ENCODE peak calls at places on chromosomes 16 and 17, in seven cellular contexts. J is HTR-8/SVneo; O is GM06990; I is activated CD4-positive, alpha-beta T cell treated with anti-CD3 and anti-CD28 coated beads, Interleukin-2, amount 10 ng/mL, durations not matched to agents 7 days and 5 days; D is NCI-H1417; C is iris pigment epithelial cell; A is anterior cingulate cortex. H is an unnamed sample.
A peak's percentile ranks its signal among the peaks of the same experiment; 100 is the strongest.

GRCh38 chr17:3889613-3890012 is 3.2 kb downstream of the CAMKK1 start:
- DNase-seq in J (no peak), O (no peak), I (no peak), D (no peak), C (no peak), A (no peak), H (no peak)

GRCh38 chr17:80970044-80970761 is 21.4 kb upstream of the CHMP6 start:
- DNase-seq in J (peak; percentile 59), O (peak; percentile 47), I (peak; percentile 61), D (peak; percentile 31), C (no peak), A (peak; percentile 42), H (peak; percentile 9)

GRCh38 chr17:66737524-66737923 is 97.4 kb upstream of the CACNG5 start:
- DNase-seq in J (no peak), O (no peak), I (no peak), D (no peak), C (peak; percentile 72), A (peak; percentile 34), H (no peak)

GRCh38 chr17:40498281-40499084 is 2.9 kb downstream of the TNS4 start:
- DNase-seq in J (no peak), O (no peak), I (no peak), D (no peak), C (no peak), A (no peak), H (no peak)

GRCh38 chr16:31416371-31416770 is 11.8 kb downstream of the COX6A2 start:
- DNase-seq in J (no peak), O (no peak), I (no peak), D (no peak), C (no peak), A (no peak), H (no peak)

GRCh38 chr17:63429766-63430165 is 16.3 kb downstream of the CYB561 start:
- DNase-seq in J (no peak), O (no peak), I (no peak), D (no peak), C (no peak), A (no peak), H (no peak)

GRCh38 chr17:41967141-41967920 is 736 bp downstream of the CNP start:
- DNase-seq in J (no peak), O (no peak), I (peak; percentile 57), D (peak; percentile 40), C (no peak), A (peak; percentile 99), H (no peak)

GRCh38 chr16:14608111-14608566 is 21.9 kb downstream of the PARN start:
- DNase-seq in J (no peak), O (peak; percentile 61), I (no peak), D (no peak), C (no peak), A (no peak), H (no peak)

GRCh38 chr17:34254651-34255380 is at the start of gene CCL2:
- DNase-seq in J (peak; percentile 34), O (no peak), I (no peak), D (no peak), C (peak; percentile 74), A (peak; percentile 40), H (peak; percentile 77)

GRCh38 chr17:78748048-78748729 is 33.9 kb downstream of the CYTH1 start:
- DNase-seq in J (no peak), O (peak; percentile 63), I (peak; percentile 65), D (no peak), C (no peak), A (no peak), H (no peak)

GRCh38 chr17:1511756-1512321 is 4.6 kb downstream of the INPP5K start:
- DNase-seq in J (no peak), O (no peak), I (no peak), D (no peak), C (no peak), A (no peak), H (no peak)

GRCh38 chr17:77145635-77146632 is 5.2 kb downstream of the SEC14L1 start:
- DNase-seq in J (peak; percentile 75), O (peak; percentile 72), I (no peak), D (no peak), C (peak; percentile 82), A (peak; percentile 54), H (no peak)

GRCh38 chr17:5667871-5668270 is 83.6 kb upstream of the NLRP1 start:
- DNase-seq in J (no peak), O (no peak), I (no peak), D (no peak), C (no peak), A (no peak), H (no peak)

GRCh38 chr16:48347191-48347860 is 37.9 kb downstream of the SIAH1 start:
- DNase-seq in J (no peak), O (no peak), I (no peak), D (no peak), C (no peak), A (no peak), H (peak; percentile 60)

GRCh38 chr16:64153718-64154117 is 968.1 kb downstream of the CDH11 start:
- DNase-seq in J (no peak), O (no peak), I (no peak), D (no peak), C (peak; percentile 55), A (no peak), H (no peak)

GRCh38 chr17:73909156-73909555 is 264.9 kb upstream of the SDK2 start:
- DNase-seq in J (no peak), O (no peak), I (no peak), D (no peak), C (no peak), A (no peak), H (no peak)

GRCh38 chr17:67421869-67422273 is 44.8 kb downstream of the PITPNC1 start:
- DNase-seq in J (peak; percentile 73), O (no peak), I (peak; percentile 77), D (no peak), C (peak; percentile 74), A (no peak), H (no peak)

GRCh38 chr16:21597571-21598030 is 1.8 kb upstream of the METTL9 start:
- DNase-seq in J (no peak), O (no peak), I (no peak), D (no peak), C (no peak), A (no peak), H (no peak)

GRCh38 chr16:50268352-50268751 is 2.0 kb downstream of the ADCY7 start:
- DNase-seq in J (no peak), O (no peak), I (peak; percentile 37), D (no peak), C (no peak), A (no peak), H (no peak)

H was measured in NCI-H2227 treated with DMSO at 0.1 percent for 48 hours.